ENCODE peak calls at places on chromosomes 3 and 15, in six cellular contexts. Q is MM.1S, P is neural progenitor cell, B is GM23338, T is HCT116, G is hepatocyte. D is an unnamed sample.
A peak's percentile ranks its signal among the peaks of the same experiment; 100 is the strongest.

GRCh38 chr3:181710581-181711255 is 1.0 kb upstream of the SOX2 start:
- DNase-seq in Q (peak; percentile 39), P (peak; percentile 97), B (peak; percentile 94), T (no peak), G (no peak), D (no peak)

GRCh38 chr3:47964740-47965139 is 51.5 kb downstream of the MAP4 start:
- DNase-seq in Q (no peak), P (no peak), B (no peak), T (no peak), G (no peak), D (no peak)

GRCh38 chr3:183309276-183309675 is 56.2 kb downstream of the B3GNT5 start:
- DNase-seq in Q (peak; percentile 2), P (no peak), B (no peak), T (no peak), G (peak; percentile 50), D (no peak)

GRCh38 chr3:141686477-141687280 is 51.4 kb upstream of the RNF7 start:
- DNase-seq in Q (no peak), P (no peak), B (peak; percentile 17), T (no peak), G (no peak), D (no peak)

GRCh38 chr3:149009732-149010131 is 18.4 kb downstream of the GYG1 start:
- DNase-seq in Q (peak; percentile 69), P (no peak), B (no peak), T (no peak), G (no peak), D (no peak)

GRCh38 chr15:85673326-85673725 is 121.4 kb downstream of the KLHL25 start:
- DNase-seq in Q (no peak), P (no peak), B (no peak), T (no peak), G (no peak), D (no peak)

GRCh38 chr3:70531063-70531657 is 218.7 kb upstream of the MDFIC2 start:
- DNase-seq in Q (no peak), P (peak; percentile 25), B (peak; percentile 38), T (no peak), G (peak; percentile 52), D (peak; percentile 14)

GRCh38 chr15:68852466-68852865 is 31.8 kb upstream of the ANP32A start:
- DNase-seq in Q (no peak), P (no peak), B (no peak), T (no peak), G (no peak), D (no peak)

GRCh38 chr3:142028174-142028833 is 121.0 kb downstream of the TFDP2 start:
- DNase-seq in Q (peak; percentile 53), P (peak; percentile 83), B (peak; percentile 95), T (peak; percentile 68), G (peak; percentile 71), D (peak; percentile 92)

GRCh38 chr3:13161021-13161759 is 88.0 kb upstream of the IQSEC1 start:
- DNase-seq in Q (no peak), P (peak; percentile 25), B (peak; percentile 42), T (no peak), G (no peak), D (no peak)

GRCh38 chr3:197027151-197027895 is 2.3 kb downstream of the MELTF start:
- DNase-seq in Q (no peak), P (no peak), B (no peak), T (no peak), G (no peak), D (no peak)

GRCh38 chr15:96362759-96363678 is 32.5 kb downstream of the NR2F2 start:
- DNase-seq in Q (no peak), P (peak; percentile 91), B (peak; percentile 83), T (no peak), G (no peak), D (no peak)

GRCh38 chr15:28002867-28003266 is 96.2 kb downstream of the OCA2 start:
- DNase-seq in Q (no peak), P (no peak), B (no peak), T (no peak), G (no peak), D (no peak)

GRCh38 chr3:193737191-193737751 is 144.3 kb downstream of the OPA1 start:
- DNase-seq in Q (no peak), P (peak; percentile 89), B (no peak), T (no peak), G (no peak), D (no peak)

GRCh38 chr15:92463352-92463751 is 69.7 kb downstream of the ST8SIA2 start:
- DNase-seq in Q (no peak), P (no peak), B (no peak), T (no peak), G (no peak), D (no peak)

GRCh38 chr3:81910244-81910852 is 148.9 kb upstream of the GBE1 start:
- DNase-seq in Q (peak; percentile 44), P (peak; percentile 69), B (peak; percentile 76), T (peak; percentile 23), G (peak; percentile 58), D (peak; percentile 59)

GRCh38 chr15:58002338-58003126 is 63.0 kb downstream of the ALDH1A2 start:
- DNase-seq in Q (no peak), P (no peak), B (no peak), T (no peak), G (no peak), D (no peak)

GRCh38 chr15:75695206-75695605 is 17.4 kb downstream of the CSPG4 start:
- DNase-seq in Q (no peak), P (no peak), B (peak; percentile 40), T (no peak), G (peak; percentile 46), D (peak; percentile 58)

GRCh38 chr3:28343144-28343543 is 5.4 kb upstream of the ZCWPW2 start:
- DNase-seq in Q (no peak), P (no peak), B (no peak), T (no peak), G (no peak), D (no peak)

GRCh38 chr3:37946531-37946889 is 44.1 kb upstream of the VILL start:
- DNase-seq in Q (no peak), P (no peak), B (no peak), T (no peak), G (no peak), D (no peak)

GRCh38 chr3:13788522-13789424 is 91.1 kb downstream of the WNT7A start:
- DNase-seq in Q (no peak), P (peak; percentile 36), B (no peak), T (no peak), G (no peak), D (no peak)

GRCh38 chr3:48069339-48069738 is 53.1 kb upstream of the MAP4 start:
- DNase-seq in Q (no peak), P (no peak), B (no peak), T (no peak), G (no peak), D (no peak)

GRCh38 chr3:4855676-4856075 is 123.6 kb upstream of the BHLHE40 start:
- DNase-seq in Q (no peak), P (no peak), B (no peak), T (no peak), G (no peak), D (no peak)

GRCh38 chr3:150412599-150413069 is 4.5 kb downstream of the TSC22D2 start:
- DNase-seq in Q (peak; percentile 44), P (no peak), B (no peak), T (no peak), G (peak; percentile 39), D (peak; percentile 29)

GRCh38 chr3:120102674-120103073 is 8.4 kb upstream of the GSK3B start:
- DNase-seq in Q (no peak), P (no peak), B (no peak), T (no peak), G (no peak), D (no peak)

GRCh38 chr3:148680289-148680688 is 17.4 kb upstream of the AGTR1 start:
- DNase-seq in Q (no peak), P (no peak), B (no peak), T (no peak), G (peak; percentile 7), D (no peak)

GRCh38 chr15:55279746-55280351 is 9.8 kb downstream of the RAB27A start:
- DNase-seq in Q (peak; percentile 93), P (no peak), B (no peak), T (peak; percentile 65), G (peak; percentile 61), D (no peak)

GRCh38 chr15:78620021-78620838 is 566 bp downstream of the CHRNA3 start:
- DNase-seq in Q (no peak), P (peak; percentile 84), B (peak; percentile 80), T (no peak), G (peak; percentile 56), D (no peak)

GRCh38 chr15:78621810-78622402 is 1.1 kb upstream of the CHRNA3 start:
- DNase-seq in Q (no peak), P (no peak), B (no peak), T (no peak), G (no peak), D (no peak)

GRCh38 chr15:78618490-78618934 is 2.3 kb downstream of the CHRNA3 start:
- DNase-seq in Q (peak; percentile 83), P (peak; percentile 90), B (peak; percentile 96), T (peak; percentile 73), G (peak; percentile 93), D (peak; percentile 83)

GRCh38 chr15:78619022-78619950 is 1.5 kb downstream of the CHRNA3 start:
- DNase-seq in Q (no peak), P (peak; percentile 45), B (peak; percentile 46), T (no peak), G (no peak), D (no peak)

GRCh38 chr15:78620839-78621421 is at the start of gene CHRNA3:
- DNase-seq in Q (no peak), P (no peak), B (peak; percentile 64), T (no peak), G (no peak), D (no peak)
- H2AFZ ChIP-seq in Q (no peak within 1 kb of the TSS), P (peak within 1 kb of the TSS; percentile 99), B (peak within 1 kb of the TSS; percentile 98), T (no peak within 1 kb of the TSS), G (peak within 1 kb of the TSS; percentile 40), D (no peak within 1 kb of the TSS)

GRCh38 chr3:146331967-146332366 is 81.1 kb upstream of the PLSCR4 start:
- DNase-seq in Q (no peak), P (no peak), B (no peak), T (no peak), G (no peak), D (no peak)

GRCh38 chr3:146339262-146339808 is 88.4 kb upstream of the PLSCR4 start:
- DNase-seq in Q (no peak), P (no peak), B (no peak), T (no peak), G (no peak), D (no peak)

GRCh38 chr3:146335386-146335785 is 84.5 kb upstream of the PLSCR4 start:
- DNase-seq in Q (no peak), P (no peak), B (no peak), T (no peak), G (no peak), D (no peak)

GRCh38 chr3:146337991-146338390 is 87.1 kb upstream of the PLSCR4 start:
- DNase-seq in Q (no peak), P (no peak), B (no peak), T (no peak), G (no peak), D (no peak)

GRCh38 chr3:146334151-146334550 is 83.2 kb upstream of the PLSCR4 start:
- DNase-seq in Q (no peak), P (no peak), B (peak; percentile 15), T (no peak), G (peak; percentile 18), D (no peak)
- TF ChIP-seq EZH2phosphoT487 in Q (no peak), P (no peak), B (no peak), T (no peak), G (no peak), D (no peak)

GRCh38 chr15:64749167-64749566 is 26.2 kb downstream of the RBPMS2 start:
- DNase-seq in Q (no peak), P (no peak), B (no peak), T (no peak), G (peak; percentile 32), D (no peak)
- H2AFZ ChIP-seq in Q (no peak overlapping the region), P (no peak overlapping the region), B (no peak overlapping the region), T (no peak overlapping the region), G (no peak overlapping the region), D (no peak overlapping the region)

GRCh38 chr15:25609371-25609770 is 170.5 kb upstream of the UBE3A start:
- DNase-seq in Q (no peak), P (no peak), B (no peak), T (no peak), G (no peak), D (no peak)
- TF ChIP-seq EZH2phosphoT487 in Q (no peak), P (no peak), B (no peak), T (no peak), G (no peak), D (no peak)

D was measured in OCI-LY7.